ENCODE peak calls at places on chromosome 17, in nine cellular contexts. V is CD8-positive, alpha-beta T cell; R is heart right ventricle; T is gastrocnemius medialis; J is adrenal gland; E is mammary epithelial cell; S is uterus; W is cardiac muscle cell; Q is ovary. H is an unnamed sample.
A peak's percentile ranks its signal among the peaks of the same experiment; 100 is the strongest.

GRCh38 chr17:81527591-81528383 is at the start of gene FSCN2:
- DNase-seq in V (no peak), R (no peak), T (no peak), J (no peak), E (no peak), S (no peak), W (peak; percentile 30), Q (no peak), H (no peak)

GRCh38 chr17:43880420-43880991 is 26.8 kb downstream of the MPP2 start:
- DNase-seq in V (no peak), R (no peak), T (peak; percentile 64), J (no peak), E (peak; percentile 25), S (peak; percentile 28), W (peak; percentile 13), Q (no peak), H (no peak)

GRCh38 chr17:79022507-79022991 is 1.4 kb upstream of the C1QTNF1 start:
- DNase-seq in V (no peak), R (peak; percentile 69), T (no peak), J (peak; percentile 36), E (no peak), S (no peak), W (peak; percentile 99), Q (peak; percentile 44), H (no peak)

GRCh38 chr17:39626671-39627169 is at the start of gene PPP1R1B:
- DNase-seq in V (no peak), R (no peak), T (no peak), J (no peak), E (no peak), S (no peak), W (no peak), Q (no peak), H (no peak)

GRCh38 chr17:82204831-82205719 is 7.6 kb downstream of the CCDC57 start:
- DNase-seq in V (no peak), R (no peak), T (no peak), J (peak; percentile 74), E (peak; percentile 82), S (no peak), W (peak; percentile 63), Q (peak; percentile 56), H (no peak)

GRCh38 chr17:43732961-43733360 is 25.6 kb downstream of the SOST start:
- DNase-seq in V (no peak), R (no peak), T (no peak), J (no peak), E (peak; percentile 82), S (no peak), W (peak; percentile 64), Q (no peak), H (peak; percentile 55)

GRCh38 chr17:11948791-11949190 is 48.5 kb downstream of the ZNF18 start:
- DNase-seq in V (no peak), R (peak; percentile 24), T (no peak), J (peak; percentile 82), E (peak; percentile 78), S (no peak), W (peak; percentile 89), Q (peak; percentile 49), H (peak; percentile 62)

GRCh38 chr17:77881545-77881944 is 77.0 kb upstream of the TNRC6C start:
- DNase-seq in V (peak; percentile 57), R (peak; percentile 89), T (peak; percentile 47), J (peak; percentile 58), E (peak; percentile 55), S (peak; percentile 57), W (peak; percentile 90), Q (no peak), H (no peak)

GRCh38 chr17:30093463-30094147 is 23.0 kb upstream of the NSRP1 start:
- DNase-seq in V (no peak), R (peak; percentile 50), T (no peak), J (peak; percentile 28), E (peak; percentile 43), S (no peak), W (peak; percentile 76), Q (no peak), H (no peak)

GRCh38 chr17:5509482-5509881 is 23.1 kb downstream of the MIS12 start:
- DNase-seq in V (no peak), R (no peak), T (no peak), J (no peak), E (peak; percentile 52), S (no peak), W (peak; percentile 40), Q (no peak), H (peak; percentile 42)

GRCh38 chr17:79651266-79651665 is 40.4 kb upstream of the RBFOX3 start:
- DNase-seq in V (no peak), R (no peak), T (no peak), J (no peak), E (no peak), S (no peak), W (no peak), Q (no peak), H (no peak)

GRCh38 chr17:80861892-80862291 is 129.7 kb upstream of the CHMP6 start:
- DNase-seq in V (no peak), R (peak; percentile 24), T (no peak), J (no peak), E (peak; percentile 98), S (no peak), W (peak; percentile 10), Q (no peak), H (no peak)

GRCh38 chr17:8857919-8858318 is 9.6 kb downstream of the PIK3R6 start:
- DNase-seq in V (no peak), R (peak; percentile 60), T (no peak), J (no peak), E (peak; percentile 87), S (no peak), W (peak; percentile 76), Q (no peak), H (no peak)

GRCh38 chr17:73261952-73262675 is 434 bp upstream of the CPSF4L start:
- DNase-seq in V (no peak), R (no peak), T (no peak), J (peak; percentile 39), E (peak; percentile 71), S (no peak), W (no peak), Q (peak; percentile 59), H (no peak)

GRCh38 chr17:67328026-67328425 is 38.4 kb downstream of the PSMD12 start:
- DNase-seq in V (no peak), R (no peak), T (no peak), J (no peak), E (no peak), S (no peak), W (no peak), Q (no peak), H (no peak)

GRCh38 chr17:81189670-81190530 is 23.9 kb upstream of the AATK start:
- DNase-seq in V (no peak), R (no peak), T (no peak), J (no peak), E (no peak), S (no peak), W (peak; percentile 7), Q (no peak), H (no peak)

GRCh38 chr17:10652984-10653680 is 4.0 kb downstream of the MYH3 start:
- DNase-seq in V (no peak), R (no peak), T (no peak), J (no peak), E (no peak), S (no peak), W (peak; percentile 21), Q (no peak), H (no peak)

GRCh38 chr17:37818689-37819088 is 73.8 kb upstream of the HNF1B start:
- DNase-seq in V (no peak), R (no peak), T (no peak), J (no peak), E (peak; percentile 93), S (no peak), W (no peak), Q (no peak), H (peak; percentile 47)

GRCh38 chr17:43526886-43527648 is 19.1 kb downstream of the ETV4 start:
- DNase-seq in V (no peak), R (no peak), T (no peak), J (no peak), E (no peak), S (no peak), W (no peak), Q (no peak), H (no peak)

GRCh38 chr17:48560452-48560817 is 15.5 kb upstream of the HOXB2 start:
- DNase-seq in V (no peak), R (no peak), T (no peak), J (no peak), E (no peak), S (no peak), W (no peak), Q (no peak), H (no peak)
- H3K4me3 ChIP-seq in V (no peak overlapping the region), R (no peak overlapping the region), T (no peak overlapping the region), J (no peak overlapping the region), E (no peak overlapping the region), S (no peak overlapping the region), W (no peak overlapping the region), Q (no peak overlapping the region), H (peak overlapping the region; percentile 32)

GRCh38 chr17:28379814-28380571 is 8.5 kb downstream of the SARM1 start:
- DNase-seq in V (no peak), R (no peak), T (no peak), J (no peak), E (peak; percentile 99), S (no peak), W (peak; percentile 88), Q (no peak), H (no peak)

GRCh38 chr17:28384281-28385036 is 13.0 kb downstream of the SARM1 start:
- DNase-seq in V (peak; percentile 21), R (peak; percentile 36), T (no peak), J (no peak), E (no peak), S (no peak), W (no peak), Q (no peak), H (no peak)

GRCh38 chr17:28381141-28381825 is 9.8 kb downstream of the SARM1 start:
- DNase-seq in V (no peak), R (no peak), T (no peak), J (no peak), E (no peak), S (no peak), W (peak; percentile 34), Q (no peak), H (no peak)

GRCh38 chr17:28385037-28385797 is 13.7 kb downstream of the SARM1 start:
- DNase-seq in V (no peak), R (no peak), T (no peak), J (no peak), E (no peak), S (no peak), W (no peak), Q (no peak), H (no peak)

GRCh38 chr17:28380572-28380907 is 9.0 kb downstream of the SARM1 start:
- DNase-seq in V (no peak), R (no peak), T (no peak), J (no peak), E (no peak), S (no peak), W (no peak), Q (no peak), H (no peak)
- H3K27me3 ChIP-seq in V (no peaks in the 10 kb centered on the region), R (no peaks in the 10 kb centered on the region), T (no peaks in the 10 kb centered on the region), J (no peaks in the 10 kb centered on the region), E (no peaks in the 10 kb centered on the region), S (no peaks in the 10 kb centered on the region), W (peaks cover 63% of the 10 kb centered on the region), Q (no peaks in the 10 kb centered on the region), H (no peaks in the 10 kb centered on the region)

GRCh38 chr17:21376835-21377690 is 906 bp downstream of the KCNJ12 start:
- DNase-seq in V (no peak), R (no peak), T (no peak), J (no peak), E (peak; percentile 23), S (no peak), W (peak; percentile 45), Q (no peak), H (no peak)
- H3K4me3 ChIP-seq in V (peak overlapping the region; percentile 27), R (peak overlapping the region; percentile 54), T (peak overlapping the region; percentile 68), J (no peak overlapping the region), E (peak overlapping the region; percentile 23), S (peak overlapping the region; percentile 15), W (peak overlapping the region; percentile 69), Q (peak overlapping the region; percentile 37), H (peak overlapping the region; percentile 7)

GRCh38 chr17:7122386-7122785 is 7.8 kb upstream of the ASGR2 start:
- DNase-seq in V (no peak), R (no peak), T (no peak), J (no peak), E (no peak), S (no peak), W (peak; percentile 43), Q (no peak), H (no peak)
- H3K27me3 ChIP-seq in V (no peaks in the 10 kb centered on the region), R (peaks cover 22% of the 10 kb centered on the region), T (peaks cover 6% of the 10 kb centered on the region), J (no peaks in the 10 kb centered on the region), E (peaks cover 7% of the 10 kb centered on the region), S (no peaks in the 10 kb centered on the region), W (no peaks in the 10 kb centered on the region), Q (no peaks in the 10 kb centered on the region), H (peaks cover 9% of the 10 kb centered on the region)